ENCODE peak calls at places on chromosomes 13 and 19, in seven cellular contexts. One of them, this sample, is unnamed.

GRCh38 chr19:3029070-3029923 is at the start of gene TLE2:
- DNase-seq in pancreas: no peak
- DNase-seq in BE2C: no peak
- DNase-seq in ovary: no peak
- DNase-seq in foreskin fibroblast: no peak
- DNase-seq in AG10803: no peak
- DNase-seq in AG09309: no peak
- DNase-seq in this sample: no peak

GRCh38 chr19:10095948-10096614 is 6.4 kb downstream of the ANGPTL6 start:
- DNase-seq in ovary: peak
- DNase-seq in AG10803: peak
- DNase-seq in pancreas: peak
- DNase-seq in BE2C: peak
- DNase-seq in foreskin fibroblast: peak
- DNase-seq in AG09309: peak
- DNase-seq in this sample: peak

GRCh38 chr19:8487137-8487851 is 15.1 kb downstream of the PRAM1 start:
- DNase-seq in BE2C: no peak
- DNase-seq in pancreas: peak
- DNase-seq in ovary: no peak
- DNase-seq in AG09309: no peak
- DNase-seq in AG10803: no peak
- DNase-seq in foreskin fibroblast: no peak
- DNase-seq in this sample: no peak

GRCh38 chr19:19539738-19540703 is 2.0 kb downstream of the CILP2 start:
- DNase-seq in ovary: peak
- DNase-seq in AG10803: peak
- DNase-seq in AG09309: no peak
- DNase-seq in foreskin fibroblast: peak
- DNase-seq in BE2C: peak
- DNase-seq in pancreas: peak
- DNase-seq in this sample: peak

GRCh38 chr13:35469781-35470380 is 6.6 kb downstream of the MAB21L1 start:
- DNase-seq in BE2C: no peak
- DNase-seq in ovary: no peak
- DNase-seq in AG10803: no peak
- DNase-seq in foreskin fibroblast: peak
- DNase-seq in pancreas: no peak
- DNase-seq in AG09309: no peak
- DNase-seq in this sample: no peak

GRCh38 chr19:40499320-40499719 is 32.5 kb downstream of the SPTBN4 start:
- DNase-seq in pancreas: no peak
- DNase-seq in BE2C: no peak
- DNase-seq in AG10803: no peak
- DNase-seq in AG09309: no peak
- DNase-seq in ovary: no peak
- DNase-seq in foreskin fibroblast: no peak
- DNase-seq in this sample: no peak

GRCh38 chr13:39129253-39129652 is 91.0 kb downstream of the NHLRC3 start:
- DNase-seq in BE2C: no peak
- DNase-seq in AG09309: no peak
- DNase-seq in pancreas: no peak
- DNase-seq in foreskin fibroblast: no peak
- DNase-seq in AG10803: no peak
- DNase-seq in ovary: no peak
- DNase-seq in this sample: no peak

GRCh38 chr13:31236211-31236786 is 36.5 kb downstream of the B3GLCT start:
- DNase-seq in AG10803: peak
- DNase-seq in BE2C: peak
- DNase-seq in AG09309: peak
- DNase-seq in ovary: no peak
- DNase-seq in foreskin fibroblast: peak
- DNase-seq in pancreas: no peak
- DNase-seq in this sample: no peak

DNA sequence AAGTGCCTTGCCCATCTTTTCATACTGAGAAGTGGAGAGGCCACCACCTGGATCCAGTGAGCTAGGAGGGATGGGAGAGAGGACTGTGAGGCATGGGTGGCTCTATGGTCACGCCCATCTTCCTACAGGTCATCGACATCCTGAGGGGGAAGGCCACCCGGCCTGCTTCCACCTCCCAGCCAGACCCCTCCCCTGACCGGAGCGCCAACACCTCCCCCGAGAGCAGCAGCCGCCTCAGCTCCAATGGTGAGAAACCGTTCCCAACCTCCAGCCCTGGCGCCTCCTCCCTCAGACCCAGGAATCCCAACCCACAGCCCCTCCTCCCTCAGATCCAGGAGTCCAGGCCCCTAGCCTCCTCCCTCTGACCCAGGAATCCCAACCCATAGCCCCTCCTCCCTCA is 10.1 kb downstream of the BCL3 start:
- DNase-seq in foreskin fibroblast: no peak
- DNase-seq in ovary: peak
- DNase-seq in AG10803: no peak
- DNase-seq in AG09309: no peak
- DNase-seq in pancreas: no peak
- DNase-seq in BE2C: no peak
- DNase-seq in this sample: no peak
- H3K4me3 ChIP-seq in foreskin fibroblast: peak
- H3K4me3 ChIP-seq in ovary: peak
- H3K4me3 ChIP-seq in AG10803: peak
- H3K4me3 ChIP-seq in AG09309: no peak
- H3K4me3 ChIP-seq in pancreas: no peak
- H3K4me3 ChIP-seq in BE2C: peak
- H3K4me3 ChIP-seq in this sample: peak

GRCh38 chr13:99658266-99658991 is 157.2 kb downstream of the TM9SF2 start:
- DNase-seq in ovary: peak
- DNase-seq in AG10803: peak
- DNase-seq in AG09309: peak
- DNase-seq in foreskin fibroblast: peak
- DNase-seq in pancreas: peak
- DNase-seq in BE2C: peak
- DNase-seq in this sample: peak
- TF ChIP-seq CTCF in ovary: no peak
- TF ChIP-seq CTCF in AG10803: peak
- TF ChIP-seq CTCF in AG09309: peak
- TF ChIP-seq CTCF in foreskin fibroblast: peak
- TF ChIP-seq CTCF in pancreas: no peak
- TF ChIP-seq CTCF in BE2C: peak
- TF ChIP-seq CTCF in this sample: no peak

GRCh38 chr19:18164072-18164471 is 9.5 kb upstream of the IFI30 start:
- DNase-seq in AG09309: no peak
- DNase-seq in BE2C: no peak
- DNase-seq in ovary: no peak
- DNase-seq in AG10803: no peak
- DNase-seq in foreskin fibroblast: no peak
- DNase-seq in pancreas: peak
- DNase-seq in this sample: no peak

GRCh38 chr19:18160441-18160791 is 7.5 kb downstream of the PIK3R2 start:
- DNase-seq in AG09309: no peak
- DNase-seq in ovary: no peak
- DNase-seq in AG10803: no peak
- DNase-seq in pancreas: no peak
- DNase-seq in foreskin fibroblast: peak
- DNase-seq in BE2C: no peak
- DNase-seq in this sample: no peak

GRCh38 chr19:18159810-18160209 is 6.8 kb downstream of the PIK3R2 start:
- DNase-seq in BE2C: no peak
- DNase-seq in pancreas: no peak
- DNase-seq in AG09309: no peak
- DNase-seq in ovary: no peak
- DNase-seq in AG10803: no peak
- DNase-seq in foreskin fibroblast: no peak
- DNase-seq in this sample: no peak

GRCh38 chr19:18160792-18161690 is 8.1 kb downstream of the PIK3R2 start:
- DNase-seq in pancreas: peak
- DNase-seq in BE2C: peak
- DNase-seq in ovary: peak
- DNase-seq in AG10803: peak
- DNase-seq in foreskin fibroblast: peak
- DNase-seq in AG09309: no peak
- DNase-seq in this sample: peak

DNA sequence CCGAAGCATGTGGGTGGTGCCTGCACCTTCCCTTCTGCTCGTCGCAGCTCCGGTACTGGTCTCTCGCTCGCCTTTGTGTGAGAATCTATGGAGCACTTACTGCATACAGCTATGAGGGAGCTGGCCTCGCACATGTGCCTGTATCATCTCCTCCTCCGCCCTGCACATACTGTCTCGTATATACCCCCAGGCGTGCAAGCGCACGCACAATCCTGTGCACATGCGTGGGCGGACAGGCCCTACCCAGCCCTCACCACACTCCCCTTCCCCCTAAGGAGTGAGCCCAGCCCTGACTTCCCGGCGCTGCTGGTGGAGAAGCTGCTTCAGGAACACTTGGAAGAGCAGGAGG is 8.7 kb downstream of the PIK3R2 start:
- DNase-seq in ovary: no peak
- DNase-seq in foreskin fibroblast: no peak
- DNase-seq in BE2C: no peak
- DNase-seq in pancreas: peak
- DNase-seq in AG10803: no peak
- DNase-seq in AG09309: no peak
- DNase-seq in this sample: no peak
- H3K4me3 ChIP-seq in ovary: peak
- H3K4me3 ChIP-seq in foreskin fibroblast: peak
- H3K4me3 ChIP-seq in BE2C: peak
- H3K4me3 ChIP-seq in pancreas: no peak
- H3K4me3 ChIP-seq in AG10803: peak
- H3K4me3 ChIP-seq in AG09309: no peak
- H3K4me3 ChIP-seq in this sample: no peak

GRCh38 chr13:97057196-97057595 is 62.9 kb upstream of the OXGR1 start:
- DNase-seq in AG09309: no peak
- DNase-seq in BE2C: no peak
- DNase-seq in AG10803: peak
- DNase-seq in ovary: no peak
- DNase-seq in foreskin fibroblast: no peak
- DNase-seq in pancreas: no peak
- DNase-seq in this sample: no peak
- TF ChIP-seq CTCF in AG09309: no peak
- TF ChIP-seq CTCF in BE2C: no peak
- TF ChIP-seq CTCF in AG10803: no peak
- TF ChIP-seq CTCF in ovary: no peak
- TF ChIP-seq CTCF in foreskin fibroblast: no peak
- TF ChIP-seq CTCF in pancreas: no peak
- TF ChIP-seq CTCF in this sample: no peak

GRCh38 chr19:50432658-50433057 is at the start of gene MYBPC2:
- DNase-seq in pancreas: peak
- DNase-seq in foreskin fibroblast: no peak
- DNase-seq in ovary: no peak
- DNase-seq in AG10803: no peak
- DNase-seq in BE2C: no peak
- DNase-seq in AG09309: no peak
- DNase-seq in this sample: no peak

GRCh38 chr19:50428768-50429463 is 3.8 kb upstream of the MYBPC2 start:
- DNase-seq in foreskin fibroblast: no peak
- DNase-seq in pancreas: no peak
- DNase-seq in BE2C: no peak
- DNase-seq in AG09309: no peak
- DNase-seq in AG10803: no peak
- DNase-seq in ovary: no peak
- DNase-seq in this sample: no peak

GRCh38 chr19:50432221-50432626 is 468 bp upstream of the MYBPC2 start:
- DNase-seq in foreskin fibroblast: no peak
- DNase-seq in ovary: no peak
- DNase-seq in pancreas: peak
- DNase-seq in AG10803: no peak
- DNase-seq in AG09309: no peak
- DNase-seq in BE2C: no peak
- DNase-seq in this sample: no peak

GRCh38 chr19:50431343-50432220 is 1.1 kb upstream of the MYBPC2 start:
- DNase-seq in foreskin fibroblast: peak
- DNase-seq in ovary: peak
- DNase-seq in AG09309: no peak
- DNase-seq in BE2C: peak
- DNase-seq in AG10803: peak
- DNase-seq in pancreas: peak
- DNase-seq in this sample: peak

GRCh38 chr19:50430888-50431342 is 1.8 kb upstream of the MYBPC2 start:
- DNase-seq in AG09309: no peak
- DNase-seq in pancreas: no peak
- DNase-seq in BE2C: no peak
- DNase-seq in ovary: no peak
- DNase-seq in foreskin fibroblast: no peak
- DNase-seq in AG10803: no peak
- DNase-seq in this sample: no peak
- H3K4me3 ChIP-seq in AG09309: peak
- H3K4me3 ChIP-seq in pancreas: peak
- H3K4me3 ChIP-seq in BE2C: peak
- H3K4me3 ChIP-seq in ovary: peak
- H3K4me3 ChIP-seq in foreskin fibroblast: peak
- H3K4me3 ChIP-seq in AG10803: peak
- H3K4me3 ChIP-seq in this sample: peak

DNA sequence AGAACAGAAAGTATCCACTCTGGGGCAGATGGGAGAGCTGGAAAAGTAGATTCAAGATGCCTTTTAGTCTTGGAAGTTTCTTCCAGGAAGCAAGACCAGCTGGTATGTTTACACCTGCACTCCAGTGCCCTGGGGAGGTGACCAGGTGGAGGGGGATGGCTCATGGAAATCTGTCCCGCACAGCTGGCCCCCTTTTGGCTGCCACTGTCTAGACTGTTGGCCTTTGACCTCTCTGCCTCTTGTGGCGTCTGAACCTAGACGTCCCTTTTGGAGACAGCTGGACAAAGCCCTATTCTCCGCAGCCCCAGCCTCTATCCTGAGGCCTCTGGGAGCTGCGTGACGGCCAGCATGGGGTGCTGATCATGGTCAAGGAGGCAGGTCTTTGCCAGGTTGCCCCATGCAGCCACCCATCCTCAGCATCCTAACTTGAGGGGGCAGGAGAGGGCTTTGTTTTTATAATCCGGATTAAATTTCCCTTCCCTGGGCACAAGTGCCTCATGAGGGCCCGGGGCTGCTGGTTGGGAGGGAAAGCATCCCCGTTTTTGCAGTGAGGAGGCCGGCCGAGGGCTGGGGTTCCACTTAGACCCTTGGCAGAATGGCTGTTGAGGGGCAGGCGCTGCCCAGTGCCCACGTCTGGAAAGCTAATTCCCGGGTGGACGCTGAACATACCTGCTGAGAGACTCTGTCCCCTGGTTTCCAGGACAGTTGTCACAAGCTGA is 17.3 kb upstream of the GDF15 start:
- DNase-seq in foreskin fibroblast: no peak
- DNase-seq in AG10803: no peak
- DNase-seq in pancreas: peak
- DNase-seq in AG09309: no peak
- DNase-seq in BE2C: no peak
- DNase-seq in ovary: no peak
- DNase-seq in this sample: no peak
- TF ChIP-seq CTCF in foreskin fibroblast: no peak
- TF ChIP-seq CTCF in AG10803: no peak
- TF ChIP-seq CTCF in pancreas: no peak
- TF ChIP-seq CTCF in AG09309: no peak
- TF ChIP-seq CTCF in BE2C: no peak
- TF ChIP-seq CTCF in ovary: no peak
- TF ChIP-seq CTCF in this sample: no peak